ENCODE peak calls at places on chromosomes 3 and 15, in six cellular contexts. L is naive thymus-derived CD4-positive, alpha-beta T cell; I is IMR-90; J is upper lobe of right lung; E is neural progenitor cell; Z is HCT116. S is an unnamed sample. For H3K4me1, H3K9me3 and H3K27me3, the result is how much of the 10 kb centered on the place peaks cover.

GRCh38 chr15:78751602-78751979 is 59.7 kb downstream of the ADAMTS7 start:
- DNase-seq in I (no peak), J (no peak), L (no peak), E (no peak), Z (no peak), S (no peak)

GRCh38 chr3:141372656-141373055 is 4.4 kb downstream of the ZBTB38 start:
- DNase-seq in L (no peak), Z (no peak), J (no peak), E (no peak), I (no peak), S (no peak)

GRCh38 chr15:41801185-41801584 is 26.7 kb upstream of the JMJD7 start:
- DNase-seq in Z (no peak), J (no peak), I (no peak), L (no peak), E (no peak), S (no peak)

GRCh38 chr15:71802770-71803169 is 7.6 kb upstream of the NR2E3 start:
- DNase-seq in J (no peak), I (no peak), L (no peak), Z (no peak), E (peak), S (peak)

GRCh38 chr3:52614689-52615088 is 71.0 kb downstream of the PBRM1 start:
- DNase-seq in Z (no peak), I (peak), J (no peak), L (no peak), E (no peak), S (no peak)

GRCh38 chr3:567488-568173 is 371.1 kb downstream of the CHL1 start:
- DNase-seq in L (no peak), Z (no peak), E (no peak), J (no peak), I (no peak), S (no peak)

GRCh38 chr15:96331141-96331941 is 841 bp downstream of the NR2F2 start:
- DNase-seq in Z (no peak), E (peak), L (no peak), J (peak), I (no peak), S (no peak)

GRCh38 chr3:58333206-58334012 is 717 bp downstream of the PXK start:
- DNase-seq in I (no peak), Z (no peak), E (peak), J (peak), L (peak), S (no peak)

GRCh38 chr3:54433846-54434245 is 311.5 kb downstream of the CACNA2D3 start:
- DNase-seq in Z (peak), E (peak), I (no peak), L (no peak), J (no peak), S (no peak)

GRCh38 chr3:158809642-158810041 is 7.8 kb downstream of the MFSD1 start:
- DNase-seq in Z (no peak), I (peak), J (no peak), L (no peak), E (no peak), S (no peak)

GRCh38 chr3:87498358-87499080 is 222.1 kb upstream of the POU1F1 start:
- DNase-seq in E (no peak), Z (no peak), L (no peak), J (no peak), I (no peak), S (no peak)

GRCh38 chr3:124663690-124664089 is 66.6 kb upstream of the UMPS start:
- DNase-seq in E (no peak), Z (no peak), I (peak), L (no peak), J (no peak), S (no peak)

GRCh38 chr3:129318921-129319320 is 40.3 kb downstream of the HMCES start:
- DNase-seq in I (no peak), J (no peak), L (no peak), Z (no peak), E (no peak), S (no peak)

GRCh38 chr15:22892333-22892732 is 53.9 kb downstream of the NIPA2 start:
- DNase-seq in L (no peak), E (no peak), Z (no peak), J (no peak), I (no peak), S (no peak)

GRCh38 chr3:69819283-69819682 is 80.0 kb downstream of the MITF start:
- DNase-seq in Z (no peak), J (no peak), I (no peak), E (no peak), L (no peak), S (no peak)

GRCh38 chr15:58021332-58022230 is 43.9 kb downstream of the ALDH1A2 start:
- DNase-seq in L (no peak), I (no peak), J (no peak), Z (no peak), E (no peak), S (no peak)

GRCh38 chr15:78455749-78456148 is 17.7 kb downstream of the IREB2 start:
- DNase-seq in I (no peak), E (no peak), J (no peak), Z (no peak), L (no peak), S (no peak)

GRCh38 chr3:123808812-123809211 is 75.3 kb downstream of the MYLK start:
- DNase-seq in I (no peak), L (no peak), J (no peak), E (no peak), Z (no peak), S (no peak)

GRCh38 chr15:33140326-33140725 is 54.2 kb downstream of the FMN1 start:
- DNase-seq in L (no peak), I (no peak), E (no peak), Z (no peak), J (no peak), S (no peak)

GRCh38 chr15:33587773-33588172 is 277.0 kb downstream of the RYR3 start:
- DNase-seq in L (no peak), E (no peak), I (no peak), Z (no peak), J (no peak), S (no peak)

GRCh38 chr3:23580337-23580736 is 225.4 kb upstream of the UBE2E1 start:
- DNase-seq in J (no peak), Z (no peak), E (no peak), I (peak), L (no peak), S (no peak)

GRCh38 chr15:48466825-48467224 is 135.6 kb downstream of the DUT start:
- DNase-seq in E (peak), I (no peak), Z (no peak), J (no peak), L (no peak), S (no peak)

GRCh38 chr15:93121994-93122910 is 33.2 kb upstream of the RGMA start:
- DNase-seq in E (peak), Z (no peak), J (no peak), I (no peak), L (no peak), S (no peak)

GRCh38 chr3:40992023-40992422 is 207.3 kb upstream of the CTNNB1 start:
- DNase-seq in I (no peak), J (no peak), E (no peak), L (no peak), Z (no peak), S (no peak)

GRCh38 chr15:65688462-65688861 is 66.7 kb downstream of the SLC24A1 start:
- DNase-seq in Z (no peak), E (no peak), J (no peak), L (no peak), I (no peak), S (no peak)

GRCh38 chr3:44468572-44469520 is 8.6 kb downstream of the ZNF445 start:
- DNase-seq in E (no peak), Z (peak), L (no peak), J (no peak), I (peak), S (no peak)

GRCh38 chr15:39041979-39042485 is 477.4 kb upstream of the RASGRP1 start:
- DNase-seq in I (no peak), J (no peak), Z (no peak), E (no peak), L (no peak), S (no peak)

GRCh38 chr3:127177226-127177625 is 15.7 kb upstream of the PRR23E start:
- DNase-seq in Z (no peak), I (no peak), L (no peak), E (no peak), J (no peak), S (no peak)

GRCh38 chr3:10189557-10190374 is 25.0 kb downstream of the IRAK2 start:
- DNase-seq in L (no peak), E (no peak), Z (no peak), I (peak), J (peak), S (no peak)

GRCh38 chr3:140508545-140508944 is 169.3 kb upstream of the TRIM42 start:
- DNase-seq in Z (no peak), J (no peak), E (no peak), I (no peak), L (no peak), S (no peak)

GRCh38 chr3:125055165-125055912 is 458 bp downstream of the HEG1 start:
- DNase-seq in I (peak), L (peak), E (no peak), Z (no peak), J (no peak), S (peak)

GRCh38 chr3:187736418-187736871 is 8.8 kb downstream of the BCL6 start:
- DNase-seq in I (peak), Z (no peak), J (no peak), E (no peak), L (no peak), S (no peak)

GRCh38 chr3:149332781-149333517 is 487 bp downstream of the TM4SF18 start:
- DNase-seq in L (no peak), J (no peak), E (peak), I (no peak), Z (no peak), S (no peak)

GRCh38 chr3:48694610-48695051 is 8.9 kb upstream of the NCKIPSD start:
- DNase-seq in J (peak), E (no peak), L (no peak), I (peak), Z (peak), S (no peak)

GRCh38 chr3:151076626-151077025 is 8.8 kb upstream of the MED12L start:
- DNase-seq in Z (no peak), J (no peak), E (no peak), I (no peak), L (no peak), S (no peak)

GRCh38 chr3:127110982-127111693 is 81.8 kb upstream of the PRR23E start:
- DNase-seq in Z (no peak), J (no peak), L (no peak), I (no peak), E (no peak), S (no peak)

GRCh38 chr15:77907824-77908751 is 169.4 kb downstream of the TBC1D2B start:
- DNase-seq in E (peak), I (peak), L (no peak), J (peak), Z (peak), S (peak)

DNA sequence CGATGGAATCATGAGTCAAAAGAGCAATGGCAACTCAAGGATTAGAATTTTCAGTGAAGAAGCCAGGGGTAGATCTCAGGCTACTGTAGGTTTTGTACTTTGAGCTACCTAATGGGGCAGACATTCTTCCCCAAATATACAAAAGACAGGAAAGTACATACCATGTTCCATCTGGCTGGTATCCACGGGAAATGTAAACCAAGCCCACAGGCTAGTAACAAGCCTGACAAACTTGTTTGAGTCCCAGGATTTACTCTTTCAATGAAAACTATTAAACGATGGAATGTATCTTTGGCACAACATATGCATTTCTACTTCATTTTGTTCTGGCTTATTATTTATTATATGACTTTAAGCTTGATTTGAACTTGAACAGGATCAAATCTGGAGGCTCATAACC is 44.2 kb upstream of the GOLIM4 start:
- DNase-seq in E (no peak), Z (no peak), I (peak), L (no peak), J (no peak), S (no peak)
- H3K4me1 ChIP-seq in E (under half), Z (under half), I (under half), L (under half), J (under half), S (under half)

DNA sequence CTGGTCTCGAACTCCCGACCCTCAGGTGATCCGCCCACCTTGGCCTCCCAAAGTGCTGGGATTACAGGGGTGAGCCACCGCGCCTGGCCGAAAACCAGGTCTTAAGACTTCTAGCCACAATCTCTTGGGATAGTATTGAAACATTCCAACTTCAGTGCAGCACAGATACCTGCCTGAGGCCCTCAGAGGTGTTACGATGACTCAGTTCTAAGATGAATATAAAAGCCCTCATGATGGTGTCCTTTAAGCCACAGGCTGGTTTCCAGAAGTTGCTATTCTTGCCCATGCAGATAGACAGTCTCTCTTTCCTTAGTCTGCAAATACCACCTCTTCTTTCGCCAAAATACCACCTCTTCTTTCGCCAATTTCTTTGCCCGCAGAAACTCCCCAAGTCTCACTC is 69.0 kb downstream of the RARB start:
- DNase-seq in E (no peak), I (no peak), J (no peak), L (no peak), Z (no peak), S (no peak)
- H3K9me3 ChIP-seq in E (under half), I (under half), J (under half), L (under half), Z (under half), S (under half)

DNA sequence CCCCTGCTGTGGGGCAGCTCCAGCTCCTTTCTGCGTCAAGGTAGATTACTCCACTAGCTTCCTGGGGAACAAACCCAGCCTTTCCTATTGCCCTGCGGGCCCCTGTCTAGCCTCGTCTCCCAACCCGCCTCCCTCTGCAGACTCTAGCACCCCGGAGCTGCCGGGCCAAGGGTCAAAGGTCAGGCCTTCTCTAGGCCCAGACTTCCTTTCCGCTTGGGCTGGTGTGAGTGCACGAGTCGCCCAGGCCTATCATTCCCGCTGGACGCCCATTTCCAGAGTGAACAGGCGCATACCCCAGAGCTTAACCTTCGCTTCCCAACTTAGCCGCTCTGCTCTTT is 11.6 kb upstream of the ONECUT1 start:
- DNase-seq in I (no peak), J (no peak), Z (no peak), L (no peak), E (peak), S (no peak)
- H3K27me3 ChIP-seq in I (half or more), J (half or more), Z (under half), L (under half), E (half or more), S (half or more)

DNA sequence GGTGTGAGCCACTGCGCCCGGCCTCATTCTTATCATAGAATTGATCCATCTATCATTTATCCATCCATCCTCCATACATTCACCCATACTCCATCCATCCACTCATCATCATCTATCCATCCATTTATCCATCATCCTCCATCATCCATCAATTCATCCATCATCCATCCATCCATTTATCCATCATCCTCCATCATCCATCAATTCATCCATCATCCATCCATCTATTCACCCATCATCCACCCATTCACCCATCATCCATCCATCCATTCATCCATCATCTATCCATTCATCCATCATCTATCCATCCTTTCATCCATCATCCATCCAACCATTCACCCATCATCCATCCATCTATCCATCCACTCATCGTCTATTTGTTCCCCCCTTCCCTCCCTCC is 3.7 kb downstream of the TM6SF1 start:
- DNase-seq in Z (no peak), E (no peak), J (no peak), L (no peak), I (no peak), S (no peak)
- H3K4me1 ChIP-seq in Z (under half), E (under half), J (under half), L (under half), I (under half), S (under half)

DNA sequence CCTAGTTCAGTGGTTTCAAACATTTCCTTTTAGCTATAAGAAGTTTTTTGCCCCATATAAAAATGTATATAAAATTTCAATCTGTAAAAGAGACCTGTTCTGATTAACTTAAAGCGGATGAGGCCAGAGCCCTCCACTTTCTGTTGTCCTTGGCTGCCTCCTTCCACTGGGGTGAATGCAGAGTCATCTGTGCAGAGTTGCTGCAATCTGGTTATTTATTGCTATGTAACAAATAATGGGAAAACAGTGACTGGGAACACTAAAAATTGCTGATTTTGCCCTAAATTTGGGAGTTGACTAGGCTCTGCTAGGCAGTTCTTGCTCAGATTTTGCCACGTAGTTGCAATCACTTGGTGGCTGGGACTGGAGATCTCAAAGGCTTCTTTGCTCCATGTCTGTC is 637.8 kb downstream of the GRM7 start:
- DNase-seq in E (no peak), J (no peak), I (no peak), L (no peak), Z (no peak), S (no peak)
- H3K9me3 ChIP-seq in E (under half), J (under half), I (under half), L (under half), Z (under half), S (under half)

GRCh38 chr3:72335458-72336050 is 512.7 kb downstream of the SHQ1 start:
- DNase-seq in E (no peak), J (no peak), L (no peak), Z (no peak), I (no peak), S (no peak)

GRCh38 chr3:72337480-72337855 is 510.8 kb downstream of the SHQ1 start:
- DNase-seq in E (no peak), J (no peak), L (no peak), I (no peak), Z (no peak), S (no peak)

GRCh38 chr3:72334681-72335457 is 513.4 kb downstream of the SHQ1 start:
- DNase-seq in Z (no peak), I (no peak), L (no peak), E (peak), J (no peak), S (no peak)

GRCh38 chr3:72336821-72337479 is 511.3 kb downstream of the SHQ1 start:
- DNase-seq in E (peak), J (peak), Z (no peak), L (no peak), I (peak), S (no peak)

DNA sequence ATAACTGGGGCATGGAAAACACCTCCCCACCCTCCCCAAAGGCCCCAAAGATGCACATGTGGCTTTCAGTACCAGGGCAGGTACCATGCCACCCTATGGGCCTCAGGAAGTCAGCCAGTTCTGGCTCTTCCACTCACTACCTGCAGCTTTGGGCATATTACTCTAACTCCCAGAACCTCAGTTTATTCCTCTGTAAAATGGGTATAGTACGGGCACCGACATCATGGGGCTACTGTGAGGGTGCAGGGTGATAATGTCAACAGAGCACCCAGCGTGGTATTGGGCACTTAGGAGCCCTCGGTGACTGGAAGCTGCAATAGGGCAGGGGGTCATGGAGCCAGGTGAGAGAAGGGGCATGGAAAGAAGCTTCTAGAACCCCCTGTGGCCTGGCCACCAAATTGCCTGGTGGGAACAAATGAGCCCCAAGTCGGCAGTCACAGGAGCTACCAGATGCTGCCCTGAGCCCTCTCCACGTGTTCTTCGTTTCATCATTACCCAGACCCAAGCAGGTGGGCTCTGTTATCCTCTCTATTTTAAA is 512.1 kb downstream of the SHQ1 start:
- DNase-seq in Z (no peak), E (no peak), I (no peak), J (no peak), L (no peak), S (no peak)
- H3K27me3 ChIP-seq in Z (under half), E (half or more), I (under half), J (under half), L (under half), S (under half)

S was measured in CD4-positive, CD25-positive, alpha-beta regulatory T cell.